ENCODE peak calls at places on chromosomes 5 and 9, in nine cellular contexts. One of them, this sample, is unnamed.

GRCh38 chr5:1820381-1820780 is 19.2 kb downstream of the NDUFS6 start:
- DNase-seq in fibroblast of lung: no peak
- DNase-seq in mammary epithelial cell: no peak
- DNase-seq in PC-3: no peak
- DNase-seq in mesenchymal stem cell: no peak
- DNase-seq in H9: no peak
- DNase-seq in GM23248: no peak
- DNase-seq in Karpas-422: no peak
- DNase-seq in H1: no peak
- DNase-seq in this sample: no peak

GRCh38 chr5:43010956-43011355 is 29.2 kb downstream of the ANXA2R start:
- DNase-seq in fibroblast of lung: peak
- DNase-seq in mammary epithelial cell: no peak
- DNase-seq in PC-3: no peak
- DNase-seq in mesenchymal stem cell: no peak
- DNase-seq in H9: no peak
- DNase-seq in GM23248: peak
- DNase-seq in Karpas-422: no peak
- DNase-seq in H1: no peak
- DNase-seq in this sample: no peak

GRCh38 chr5:132016721-132017250 is 5.3 kb upstream of the ACSL6 start:
- DNase-seq in fibroblast of lung: no peak
- DNase-seq in mammary epithelial cell: no peak
- DNase-seq in PC-3: no peak
- DNase-seq in mesenchymal stem cell: no peak
- DNase-seq in H9: no peak
- DNase-seq in GM23248: no peak
- DNase-seq in Karpas-422: no peak
- DNase-seq in H1: no peak
- DNase-seq in this sample: no peak

GRCh38 chr5:58248221-58248620 is 211.7 kb downstream of the PLK2 start:
- DNase-seq in fibroblast of lung: no peak
- DNase-seq in mammary epithelial cell: no peak
- DNase-seq in PC-3: no peak
- DNase-seq in mesenchymal stem cell: peak
- DNase-seq in H9: no peak
- DNase-seq in GM23248: no peak
- DNase-seq in Karpas-422: no peak
- DNase-seq in H1: no peak
- DNase-seq in this sample: no peak

GRCh38 chr5:169876376-169876775 is 103.9 kb downstream of the INSYN2B start:
- DNase-seq in fibroblast of lung: peak
- DNase-seq in mammary epithelial cell: peak
- DNase-seq in PC-3: no peak
- DNase-seq in mesenchymal stem cell: peak
- DNase-seq in H9: no peak
- DNase-seq in GM23248: peak
- DNase-seq in Karpas-422: no peak
- DNase-seq in H1: no peak
- DNase-seq in this sample: no peak

GRCh38 chr5:8234179-8234578 is 365.2 kb downstream of the MTRR start:
- DNase-seq in fibroblast of lung: no peak
- DNase-seq in mammary epithelial cell: no peak
- DNase-seq in PC-3: no peak
- DNase-seq in mesenchymal stem cell: no peak
- DNase-seq in H9: no peak
- DNase-seq in GM23248: no peak
- DNase-seq in Karpas-422: no peak
- DNase-seq in H1: no peak
- DNase-seq in this sample: no peak

GRCh38 chr9:135209852-135210251 is 122.4 kb downstream of the OLFM1 start:
- DNase-seq in fibroblast of lung: no peak
- DNase-seq in mammary epithelial cell: no peak
- DNase-seq in PC-3: no peak
- DNase-seq in mesenchymal stem cell: no peak
- DNase-seq in H9: no peak
- DNase-seq in GM23248: peak
- DNase-seq in Karpas-422: no peak
- DNase-seq in H1: no peak
- DNase-seq in this sample: no peak

GRCh38 chr5:133907075-133907474 is 61.4 kb downstream of the C5orf15 start:
- DNase-seq in fibroblast of lung: no peak
- DNase-seq in mammary epithelial cell: no peak
- DNase-seq in PC-3: no peak
- DNase-seq in mesenchymal stem cell: no peak
- DNase-seq in H9: no peak
- DNase-seq in GM23248: no peak
- DNase-seq in Karpas-422: no peak
- DNase-seq in H1: no peak
- DNase-seq in this sample: no peak

GRCh38 chr9:33117306-33117705 is 40.8 kb upstream of the SMU1 start:
- DNase-seq in fibroblast of lung: peak
- DNase-seq in mammary epithelial cell: peak
- DNase-seq in PC-3: peak
- DNase-seq in mesenchymal stem cell: no peak
- DNase-seq in H9: no peak
- DNase-seq in GM23248: peak
- DNase-seq in Karpas-422: no peak
- DNase-seq in H1: no peak
- DNase-seq in this sample: no peak

GRCh38 chr9:15158019-15158418 is 149.0 kb downstream of the TTC39B start:
- DNase-seq in fibroblast of lung: no peak
- DNase-seq in mammary epithelial cell: no peak
- DNase-seq in PC-3: peak
- DNase-seq in mesenchymal stem cell: no peak
- DNase-seq in H9: no peak
- DNase-seq in GM23248: no peak
- DNase-seq in Karpas-422: no peak
- DNase-seq in H1: no peak
- DNase-seq in this sample: no peak

GRCh38 chr9:106588601-106589000 is 274.4 kb upstream of the ZNF462 start:
- DNase-seq in fibroblast of lung: peak
- DNase-seq in mammary epithelial cell: peak
- DNase-seq in PC-3: peak
- DNase-seq in mesenchymal stem cell: peak
- DNase-seq in H9: no peak
- DNase-seq in GM23248: no peak
- DNase-seq in Karpas-422: no peak
- DNase-seq in H1: no peak
- DNase-seq in this sample: peak

GRCh38 chr9:122008559-122008958 is 84.5 kb downstream of the TTLL11 start:
- DNase-seq in fibroblast of lung: no peak
- DNase-seq in mammary epithelial cell: no peak
- DNase-seq in PC-3: no peak
- DNase-seq in mesenchymal stem cell: no peak
- DNase-seq in H9: no peak
- DNase-seq in GM23248: no peak
- DNase-seq in Karpas-422: no peak
- DNase-seq in H1: no peak
- DNase-seq in this sample: no peak

GRCh38 chr5:73297430-73297829 is 124.4 kb downstream of the TMEM174 start:
- DNase-seq in fibroblast of lung: no peak
- DNase-seq in mammary epithelial cell: no peak
- DNase-seq in PC-3: no peak
- DNase-seq in mesenchymal stem cell: no peak
- DNase-seq in H9: no peak
- DNase-seq in GM23248: no peak
- DNase-seq in Karpas-422: no peak
- DNase-seq in H1: no peak
- DNase-seq in this sample: no peak

GRCh38 chr5:135488727-135489465 is 36.7 kb upstream of the TIFAB start:
- DNase-seq in fibroblast of lung: peak
- DNase-seq in mammary epithelial cell: peak
- DNase-seq in PC-3: peak
- DNase-seq in mesenchymal stem cell: peak
- DNase-seq in H9: peak
- DNase-seq in GM23248: peak
- DNase-seq in Karpas-422: no peak
- DNase-seq in H1: peak
- DNase-seq in this sample: no peak

GRCh38 chr9:136614372-136614922 is 48.3 kb upstream of the EGFL7 start:
- DNase-seq in fibroblast of lung: peak
- DNase-seq in mammary epithelial cell: no peak
- DNase-seq in PC-3: no peak
- DNase-seq in mesenchymal stem cell: peak
- DNase-seq in H9: no peak
- DNase-seq in GM23248: peak
- DNase-seq in Karpas-422: no peak
- DNase-seq in H1: no peak
- DNase-seq in this sample: no peak

GRCh38 chr9:136615631-136616306 is 46.9 kb upstream of the EGFL7 start:
- DNase-seq in fibroblast of lung: peak
- DNase-seq in mammary epithelial cell: no peak
- DNase-seq in PC-3: peak
- DNase-seq in mesenchymal stem cell: no peak
- DNase-seq in H9: no peak
- DNase-seq in GM23248: no peak
- DNase-seq in Karpas-422: no peak
- DNase-seq in H1: no peak
- DNase-seq in this sample: no peak

GRCh38 chr9:136616307-136616635 is 46.4 kb upstream of the EGFL7 start:
- DNase-seq in fibroblast of lung: no peak
- DNase-seq in mammary epithelial cell: no peak
- DNase-seq in PC-3: no peak
- DNase-seq in mesenchymal stem cell: no peak
- DNase-seq in H9: no peak
- DNase-seq in GM23248: no peak
- DNase-seq in Karpas-422: no peak
- DNase-seq in H1: no peak
- DNase-seq in this sample: no peak

GRCh38 chr9:136613824-136614371 is 48.8 kb upstream of the EGFL7 start:
- DNase-seq in fibroblast of lung: peak
- DNase-seq in mammary epithelial cell: no peak
- DNase-seq in PC-3: no peak
- DNase-seq in mesenchymal stem cell: peak
- DNase-seq in H9: no peak
- DNase-seq in GM23248: no peak
- DNase-seq in Karpas-422: no peak
- DNase-seq in H1: no peak
- DNase-seq in this sample: no peak

GRCh38 chr9:136614967-136615623 is 47.6 kb upstream of the EGFL7 start:
- DNase-seq in fibroblast of lung: peak
- DNase-seq in mammary epithelial cell: no peak
- DNase-seq in PC-3: no peak
- DNase-seq in mesenchymal stem cell: no peak
- DNase-seq in H9: peak
- DNase-seq in GM23248: no peak
- DNase-seq in Karpas-422: no peak
- DNase-seq in H1: peak
- DNase-seq in this sample: no peak
- H2AFZ ChIP-seq in fibroblast of lung: no peak
- H2AFZ ChIP-seq in mammary epithelial cell: no peak
- H2AFZ ChIP-seq in PC-3: no peak
- H2AFZ ChIP-seq in mesenchymal stem cell: no peak
- H2AFZ ChIP-seq in H9: no peak
- H2AFZ ChIP-seq in GM23248: no peak
- H2AFZ ChIP-seq in Karpas-422: no peak
- H2AFZ ChIP-seq in H1: no peak
- H2AFZ ChIP-seq in this sample: no peak

DNA sequence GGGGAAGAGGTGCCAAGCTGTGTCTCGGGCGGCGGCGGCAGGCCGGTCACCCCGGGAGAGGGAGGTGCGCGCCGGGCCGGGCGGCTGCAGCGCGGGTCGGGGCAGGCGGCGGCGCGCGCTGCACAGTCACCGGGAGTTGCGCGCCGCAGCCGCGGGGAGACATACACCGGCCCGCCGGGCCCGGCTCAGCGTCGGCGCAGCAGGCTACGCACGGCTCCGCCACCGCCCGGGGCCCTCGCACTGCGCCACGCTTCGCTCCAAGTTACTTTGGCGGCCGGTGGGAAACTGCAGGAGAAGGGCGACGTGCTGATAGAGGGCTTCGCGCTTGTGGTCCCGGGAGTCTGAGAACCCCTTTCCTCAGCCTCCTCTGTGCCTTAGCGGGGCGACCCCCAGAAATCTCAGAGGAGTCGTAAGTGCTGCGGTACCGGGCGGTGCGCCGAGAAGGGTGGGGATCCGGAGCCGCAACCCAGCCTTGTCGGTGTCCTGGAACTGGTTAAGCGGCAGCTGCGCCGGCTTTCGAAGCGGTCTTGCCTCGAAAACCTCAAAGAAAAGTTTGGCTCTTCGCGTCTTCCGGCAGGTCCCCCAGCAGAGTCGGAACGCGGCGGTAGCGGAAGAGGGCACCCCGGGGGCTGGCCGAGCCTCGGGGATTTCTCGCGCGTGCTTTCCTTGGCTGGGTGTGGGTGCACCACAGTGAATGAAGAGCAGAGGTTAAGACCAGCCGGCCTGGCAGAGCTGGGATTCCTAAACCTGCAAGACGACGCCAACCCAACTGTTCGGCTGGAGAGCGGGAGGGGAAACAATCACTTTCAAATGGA is at the start of gene EFNA5:
- DNase-seq in fibroblast of lung: peak
- DNase-seq in mammary epithelial cell: peak
- DNase-seq in PC-3: peak
- DNase-seq in mesenchymal stem cell: peak
- DNase-seq in H9: peak
- DNase-seq in GM23248: peak
- DNase-seq in Karpas-422: peak
- DNase-seq in H1: peak
- DNase-seq in this sample: no peak
- H2AFZ ChIP-seq in fibroblast of lung: peak
- H2AFZ ChIP-seq in mammary epithelial cell: peak
- H2AFZ ChIP-seq in PC-3: peak
- H2AFZ ChIP-seq in mesenchymal stem cell: peak
- H2AFZ ChIP-seq in H9: peak
- H2AFZ ChIP-seq in GM23248: peak
- H2AFZ ChIP-seq in Karpas-422: no peak
- H2AFZ ChIP-seq in H1: no peak
- H2AFZ ChIP-seq in this sample: peak

DNA sequence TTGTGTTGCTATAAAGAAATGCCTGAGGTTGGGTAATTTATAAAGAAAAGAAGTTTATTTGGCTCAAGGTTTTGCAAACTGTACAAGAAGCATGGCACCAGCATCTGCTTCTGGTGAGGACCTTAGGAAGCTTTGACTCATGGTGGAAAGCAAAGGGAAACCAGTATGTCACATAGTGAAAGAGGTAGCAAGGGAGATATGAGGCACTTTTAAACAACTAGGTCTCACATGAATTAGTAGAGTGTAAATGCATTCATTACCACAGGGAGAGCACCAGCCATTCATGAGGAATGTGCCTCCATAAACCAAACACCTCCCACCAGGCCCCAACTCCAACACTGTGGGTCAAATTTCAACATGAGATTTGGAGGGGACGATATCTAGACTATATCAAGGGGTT is 40.8 kb downstream of the OR2Y1 start:
- DNase-seq in fibroblast of lung: no peak
- DNase-seq in mammary epithelial cell: no peak
- DNase-seq in PC-3: no peak
- DNase-seq in mesenchymal stem cell: no peak
- DNase-seq in H9: no peak
- DNase-seq in GM23248: no peak
- DNase-seq in Karpas-422: no peak
- DNase-seq in H1: no peak
- DNase-seq in this sample: no peak
- H2AFZ ChIP-seq in fibroblast of lung: no peak
- H2AFZ ChIP-seq in mammary epithelial cell: no peak
- H2AFZ ChIP-seq in PC-3: no peak
- H2AFZ ChIP-seq in mesenchymal stem cell: no peak
- H2AFZ ChIP-seq in H9: no peak
- H2AFZ ChIP-seq in GM23248: no peak
- H2AFZ ChIP-seq in Karpas-422: no peak
- H2AFZ ChIP-seq in H1: no peak
- H2AFZ ChIP-seq in this sample: no peak

GRCh38 chr9:129561594-129562281 is 59.2 kb downstream of the C9orf50 start:
- DNase-seq in fibroblast of lung: peak
- DNase-seq in mammary epithelial cell: no peak
- DNase-seq in PC-3: no peak
- DNase-seq in mesenchymal stem cell: no peak
- DNase-seq in H9: no peak
- DNase-seq in GM23248: no peak
- DNase-seq in Karpas-422: no peak
- DNase-seq in H1: no peak
- DNase-seq in this sample: no peak
- H2AFZ ChIP-seq in fibroblast of lung: peak
- H2AFZ ChIP-seq in mammary epithelial cell: peak
- H2AFZ ChIP-seq in PC-3: no peak
- H2AFZ ChIP-seq in mesenchymal stem cell: no peak
- H2AFZ ChIP-seq in H9: no peak
- H2AFZ ChIP-seq in GM23248: no peak
- H2AFZ ChIP-seq in Karpas-422: no peak
- H2AFZ ChIP-seq in H1: peak
- H2AFZ ChIP-seq in this sample: peak